ENCODE peak calls at places on chromosomes 2 and 18, in five cellular contexts. X is endothelial cell of umbilical vein, B is heart left ventricle, T is prostate gland, W is vagina. E is an unnamed sample.

GRCh38 chr2:125644257-125644656 is 1011.7 kb upstream of the GYPC start:
- DNase-seq in X (no peak), B (no peak), T (no peak), W (no peak), E (no peak)

GRCh38 chr18:57915848-57916596 is 112.9 kb upstream of the ATP8B1 start:
- DNase-seq in X (no peak), B (no peak), T (no peak), W (no peak), E (no peak)

GRCh38 chr18:51182824-51183223 is 14.7 kb downstream of the MEX3C start:
- DNase-seq in X (no peak), B (no peak), T (no peak), W (no peak), E (no peak)

GRCh38 chr2:181143790-181144300 is 163.4 kb downstream of the UBE2E3 start:
- DNase-seq in X (no peak), B (no peak), T (no peak), W (no peak), E (no peak)

GRCh38 chr2:39550701-39551285 is 113.7 kb upstream of the MAP4K3 start:
- DNase-seq in X (peak; percentile 78), B (no peak), T (no peak), W (no peak), E (no peak)

GRCh38 chr2:241882090-241882625 is 12.6 kb downstream of the RTP5 start:
- DNase-seq in X (no peak), B (peak; percentile 61), T (peak; percentile 69), W (no peak), E (no peak)

GRCh38 chr2:237471457-237472186 is 15.4 kb upstream of the MLPH start:
- DNase-seq in X (peak; percentile 22), B (peak; percentile 62), T (peak; percentile 53), W (no peak), E (peak; percentile 62)

GRCh38 chr18:54223568-54224241 is 764 bp downstream of the MBD2 start:
- DNase-seq in X (peak; percentile 83), B (peak; percentile 61), T (peak; percentile 72), W (no peak), E (peak; percentile 30)

GRCh38 chr18:50131591-50131990 is 63.4 kb downstream of the MYO5B start:
- DNase-seq in X (no peak), B (no peak), T (no peak), W (no peak), E (no peak)

GRCh38 chr18:8990276-8991031 is 112.0 kb upstream of the NDUFV2 start:
- DNase-seq in X (no peak), B (peak; percentile 35), T (no peak), W (no peak), E (no peak)

GRCh38 chr2:20080839-20081348 is 29.5 kb upstream of the LAPTM4A start:
- DNase-seq in X (no peak), B (no peak), T (no peak), W (peak; percentile 67), E (no peak)

GRCh38 chr2:8800218-8800617 is 37.2 kb downstream of the KIDINS220 start:
- DNase-seq in X (no peak), B (no peak), T (no peak), W (no peak), E (no peak)

GRCh38 chr2:128635361-128635900 is 316.8 kb upstream of the HS6ST1 start:
- DNase-seq in X (no peak), B (no peak), T (no peak), W (no peak), E (no peak)

GRCh38 chr2:84991404-84992151 is 20.6 kb downstream of the KCMF1 start:
- DNase-seq in X (peak; percentile 24), B (no peak), T (no peak), W (no peak), E (no peak)

GRCh38 chr2:113754989-113755689 is 1.3 kb downstream of the SLC35F5 start:
- DNase-seq in X (peak; percentile 34), B (no peak), T (no peak), W (no peak), E (no peak)

GRCh38 chr2:130759906-130760753 is 4.8 kb downstream of the AMER3 start:
- DNase-seq in X (no peak), B (no peak), T (no peak), W (no peak), E (peak; percentile 77)

GRCh38 chr2:231648579-231649174 is 56.0 kb downstream of the TEX44 start:
- DNase-seq in X (peak; percentile 65), B (peak; percentile 74), T (peak; percentile 61), W (no peak), E (peak; percentile 56)

GRCh38 chr2:40405440-40405839 is 46.5 kb downstream of the SLC8A1 start:
- DNase-seq in X (no peak), B (no peak), T (no peak), W (no peak), E (no peak)

GRCh38 chr2:165791811-165792454 is 2.1 kb downstream of the GALNT3 start:
- DNase-seq in X (no peak), B (no peak), T (no peak), W (no peak), E (no peak)

GRCh38 chr2:165795011-165795410 is 964 bp upstream of the GALNT3 start:
- DNase-seq in X (no peak), B (no peak), T (no peak), W (no peak), E (no peak)

GRCh38 chr2:165794520-165794882 is 454 bp upstream of the GALNT3 start:
- DNase-seq in X (no peak), B (peak; percentile 38), T (peak; percentile 52), W (no peak), E (no peak)

GRCh38 chr2:165793779-165794519 is at the start of gene GALNT3:
- DNase-seq in X (no peak), B (no peak), T (peak; percentile 92), W (no peak), E (no peak)

GRCh38 chr2:165793161-165793778 is 777 bp downstream of the GALNT3 start:
- DNase-seq in X (no peak), B (no peak), T (peak; percentile 22), W (no peak), E (no peak)
- TF ChIP-seq POLR2A in X (no peak), B (no peak), T (peak; percentile 34), W (no peak), E (no peak)

GRCh38 chr2:97740590-97741182 is 27.3 kb downstream of the ZAP70 start:
- DNase-seq in X (peak; percentile 23), B (peak; percentile 31), T (no peak), W (no peak), E (peak; percentile 74)
- TF ChIP-seq POLR2A in X (no peak), B (peak; percentile 13), T (no peak), W (no peak), E (no peak)

GRCh38 chr2:159615936-159616733 is at the start of gene BAZ2B:
- DNase-seq in X (peak; percentile 88), B (no peak), T (peak; percentile 65), W (no peak), E (peak; percentile 14)
- TF ChIP-seq POLR2A in X (peak; percentile 58), B (peak; percentile 64), T (peak; percentile 52), W (peak; percentile 61), E (peak; percentile 0)

GRCh38 chr2:47277187-47277586 is 122.1 kb upstream of the STPG4 start:
- DNase-seq in X (no peak), B (no peak), T (no peak), W (no peak), E (no peak)
- TF ChIP-seq POLR2A in X (no peak), B (no peak), T (no peak), W (no peak), E (no peak)

E was measured in H54.